ENCODE peak calls at places on chromosomes 11 and 22, in six cellular contexts. I is ecto neural progenitor cell; O is activated T-cell treated with anti-CD3 and anti-CD28 coated beads for 1 hour; Q is stimulated activated effector memory CD8-positive, alpha-beta T cell treated with anti-CD3 and anti-CD28 coated beads, Interleukin-12 subunit alpha, Interleukin-12 subunit beta, amount 100 ng/mL, for 72 hours; Y is MV-4-11; P is GM23338. D is an unnamed sample.

GRCh38 chr11:93251922-93252321 is 54.1 kb upstream of the SLC36A4 start:
- DNase-seq in P (peak), Q (no peak), Y (no peak), O (no peak), I (no peak), D (no peak)

GRCh38 chr22:31651667-31652066 is 10.3 kb downstream of the PISD start:
- DNase-seq in P (no peak), O (no peak), I (no peak), Y (no peak), Q (no peak), D (no peak)

GRCh38 chr11:30758012-30758411 is 171.9 kb upstream of the MPPED2 start:
- DNase-seq in I (no peak), Q (no peak), Y (no peak), O (no peak), P (no peak), D (no peak)

GRCh38 chr11:74460481-74461154 is 6.7 kb downstream of the KCNE3 start:
- DNase-seq in Y (peak), P (peak), O (no peak), Q (no peak), I (no peak), D (no peak)

GRCh38 chr22:42680648-42681047 is 31.5 kb upstream of the CYB5R3 start:
- DNase-seq in I (no peak), O (no peak), Q (no peak), Y (peak), P (no peak), D (no peak)

GRCh38 chr11:82869657-82870056 is 30.6 kb downstream of the PRCP start:
- DNase-seq in Q (no peak), Y (no peak), I (no peak), O (no peak), P (no peak), D (no peak)

GRCh38 chr11:73193251-73194033 is 24.6 kb upstream of the P2RY2 start:
- DNase-seq in P (no peak), Q (no peak), Y (peak), O (no peak), I (no peak), D (no peak)

GRCh38 chr11:47672283-47672730 is 29.9 kb upstream of the MTCH2 start:
- DNase-seq in Y (no peak), Q (no peak), I (no peak), O (no peak), P (no peak), D (no peak)

GRCh38 chr11:23644443-23644842 is 784.2 kb upstream of the CCDC179 start:
- DNase-seq in O (no peak), Q (no peak), P (peak), Y (no peak), I (no peak), D (no peak)

GRCh38 chr11:131511794-131512193 is 141.4 kb downstream of the NTM start:
- DNase-seq in Q (no peak), I (peak), Y (no peak), O (no peak), P (peak), D (no peak)

D was measured in vagina.